ENCODE peak calls at places on chromosomes 12 and 14, in five cellular contexts. One of them, this sample, is unnamed.

GRCh38 chr14:88468396-88468795 is 82.9 kb downstream of the SPATA7 start:
- DNase-seq in NCI-H774: no peak
- DNase-seq in skeletal muscle cell: no peak
- DNase-seq in thoracic aorta: no peak
- DNase-seq in NT2/D1: no peak
- DNase-seq in this sample: no peak

GRCh38 chr14:71594828-71595227 is 337.4 kb upstream of the RGS6 start:
- DNase-seq in NCI-H774: no peak
- DNase-seq in thoracic aorta: no peak
- DNase-seq in NT2/D1: no peak
- DNase-seq in skeletal muscle cell: no peak
- DNase-seq in this sample: no peak

GRCh38 chr12:79566452-79566851 is 124.3 kb downstream of the PAWR start:
- DNase-seq in NT2/D1: no peak
- DNase-seq in thoracic aorta: no peak
- DNase-seq in skeletal muscle cell: no peak
- DNase-seq in NCI-H774: no peak
- DNase-seq in this sample: no peak

GRCh38 chr12:79983492-79983891 is 48.6 kb upstream of the PPP1R12A start:
- DNase-seq in skeletal muscle cell: peak
- DNase-seq in NT2/D1: no peak
- DNase-seq in NCI-H774: no peak
- DNase-seq in thoracic aorta: no peak
- DNase-seq in this sample: no peak

GRCh38 chr14:75229923-75230792 is 48.5 kb upstream of the FOS start:
- DNase-seq in thoracic aorta: no peak
- DNase-seq in NT2/D1: no peak
- DNase-seq in NCI-H774: no peak
- DNase-seq in skeletal muscle cell: no peak
- DNase-seq in this sample: no peak

GRCh38 chr12:124745891-124746570 is 117.6 kb downstream of the SCARB1 start:
- DNase-seq in NCI-H774: peak
- DNase-seq in NT2/D1: peak
- DNase-seq in thoracic aorta: peak
- DNase-seq in skeletal muscle cell: peak
- DNase-seq in this sample: no peak

GRCh38 chr12:48852734-48853168 is 788 bp upstream of the DDX23 start:
- DNase-seq in thoracic aorta: no peak
- DNase-seq in NCI-H774: no peak
- DNase-seq in skeletal muscle cell: no peak
- DNase-seq in NT2/D1: no peak
- DNase-seq in this sample: no peak

GRCh38 chr14:51225751-51226150 is 14.3 kb upstream of the TMX1 start:
- DNase-seq in skeletal muscle cell: no peak
- DNase-seq in NCI-H774: no peak
- DNase-seq in thoracic aorta: no peak
- DNase-seq in NT2/D1: no peak
- DNase-seq in this sample: no peak

GRCh38 chr14:95564060-95564459 is 29.2 kb downstream of the GLRX5 start:
- DNase-seq in NT2/D1: no peak
- DNase-seq in thoracic aorta: no peak
- DNase-seq in skeletal muscle cell: no peak
- DNase-seq in NCI-H774: no peak
- DNase-seq in this sample: no peak

GRCh38 chr14:98234208-98234607 is 1037.8 kb downstream of the BCL11B start:
- DNase-seq in thoracic aorta: no peak
- DNase-seq in NCI-H774: no peak
- DNase-seq in NT2/D1: no peak
- DNase-seq in skeletal muscle cell: no peak
- DNase-seq in this sample: no peak

GRCh38 chr12:65840793-65841670 is 16.7 kb downstream of the HMGA2 start:
- DNase-seq in NCI-H774: no peak
- DNase-seq in NT2/D1: no peak
- DNase-seq in thoracic aorta: no peak
- DNase-seq in skeletal muscle cell: no peak
- DNase-seq in this sample: no peak

GRCh38 chr14:30657606-30658163 is 35.6 kb downstream of the SCFD1 start:
- DNase-seq in NT2/D1: no peak
- DNase-seq in thoracic aorta: no peak
- DNase-seq in skeletal muscle cell: no peak
- DNase-seq in NCI-H774: no peak
- DNase-seq in this sample: no peak

GRCh38 chr12:119115296-119115905 is 63.3 kb upstream of the HSPB8 start:
- DNase-seq in NCI-H774: peak
- DNase-seq in thoracic aorta: no peak
- DNase-seq in skeletal muscle cell: no peak
- DNase-seq in NT2/D1: peak
- DNase-seq in this sample: no peak

GRCh38 chr12:26238341-26239126 is 43.2 kb downstream of the SSPN start:
- DNase-seq in thoracic aorta: no peak
- DNase-seq in skeletal muscle cell: no peak
- DNase-seq in NCI-H774: no peak
- DNase-seq in NT2/D1: no peak
- DNase-seq in this sample: no peak

GRCh38 chr12:22409071-22409951 is 74.8 kb upstream of the ST8SIA1 start:
- DNase-seq in thoracic aorta: no peak
- DNase-seq in NT2/D1: no peak
- DNase-seq in NCI-H774: no peak
- DNase-seq in skeletal muscle cell: no peak
- DNase-seq in this sample: no peak

This sample was measured in brain pericyte.